ENCODE peak calls at places on chromosomes 13 and 19, in six cellular contexts. E, Z, Q, W, F and B are unnamed samples.

GRCh38 chr19:16306728-16307402 is 17.8 kb upstream of the KLF2 start:
- DNase-seq in F (no peak), W (no peak), Q (no peak), Z (no peak), E (no peak), B (no peak)

GRCh38 chr13:73136776-73137175 is 78.0 kb downstream of the KLF5 start:
- DNase-seq in Q (no peak), W (peak), F (no peak), E (no peak), Z (no peak), B (no peak)

GRCh38 chr13:44932171-44932849 is 57.0 kb downstream of the NUFIP1 start:
- DNase-seq in E (no peak), Z (no peak), Q (no peak), W (peak), F (no peak), B (no peak)

GRCh38 chr13:98576963-98577822 is at the start of gene STK24:
- DNase-seq in Z (peak), W (peak), E (peak), Q (peak), F (peak), B (peak)

GRCh38 chr13:21672811-21673591 is 2.1 kb downstream of the FGF9 start:
- DNase-seq in W (no peak), Q (no peak), Z (no peak), E (no peak), F (peak), B (no peak)

GRCh38 chr19:47176627-47177090 is 46.0 kb downstream of the SAE1 start:
- DNase-seq in E (no peak), Q (no peak), W (peak), F (no peak), Z (no peak), B (no peak)

GRCh38 chr19:38012290-38012689 is 105.3 kb downstream of the SIPA1L3 start:
- DNase-seq in E (no peak), Q (no peak), W (no peak), Z (no peak), F (no peak), B (no peak)

GRCh38 chr19:11420429-11420893 is 1.3 kb upstream of the RGL3 start:
- DNase-seq in Q (no peak), F (peak), E (no peak), Z (peak), W (no peak), B (no peak)

GRCh38 chr13:21106089-21106488 is 44.7 kb upstream of the LATS2 start:
- DNase-seq in Q (no peak), E (no peak), F (no peak), W (peak), Z (no peak), B (no peak)

GRCh38 chr19:28706693-28707092 is 506.3 kb downstream of the UQCRFS1 start:
- DNase-seq in E (no peak), Z (no peak), F (no peak), W (no peak), Q (no peak), B (no peak)

GRCh38 chr13:85729296-85729695 is 69.9 kb downstream of the SLITRK6 start:
- DNase-seq in Q (no peak), Z (no peak), E (no peak), W (peak), F (no peak), B (no peak)

GRCh38 chr13:85659493-85659892 is 139.7 kb downstream of the SLITRK6 start:
- DNase-seq in Q (no peak), F (no peak), Z (no peak), W (peak), E (no peak), B (no peak)

GRCh38 chr13:45367358-45367757 is 26.4 kb upstream of the TPT1 start:
- DNase-seq in W (peak), E (peak), Q (peak), Z (peak), F (peak), B (no peak)

DNA sequence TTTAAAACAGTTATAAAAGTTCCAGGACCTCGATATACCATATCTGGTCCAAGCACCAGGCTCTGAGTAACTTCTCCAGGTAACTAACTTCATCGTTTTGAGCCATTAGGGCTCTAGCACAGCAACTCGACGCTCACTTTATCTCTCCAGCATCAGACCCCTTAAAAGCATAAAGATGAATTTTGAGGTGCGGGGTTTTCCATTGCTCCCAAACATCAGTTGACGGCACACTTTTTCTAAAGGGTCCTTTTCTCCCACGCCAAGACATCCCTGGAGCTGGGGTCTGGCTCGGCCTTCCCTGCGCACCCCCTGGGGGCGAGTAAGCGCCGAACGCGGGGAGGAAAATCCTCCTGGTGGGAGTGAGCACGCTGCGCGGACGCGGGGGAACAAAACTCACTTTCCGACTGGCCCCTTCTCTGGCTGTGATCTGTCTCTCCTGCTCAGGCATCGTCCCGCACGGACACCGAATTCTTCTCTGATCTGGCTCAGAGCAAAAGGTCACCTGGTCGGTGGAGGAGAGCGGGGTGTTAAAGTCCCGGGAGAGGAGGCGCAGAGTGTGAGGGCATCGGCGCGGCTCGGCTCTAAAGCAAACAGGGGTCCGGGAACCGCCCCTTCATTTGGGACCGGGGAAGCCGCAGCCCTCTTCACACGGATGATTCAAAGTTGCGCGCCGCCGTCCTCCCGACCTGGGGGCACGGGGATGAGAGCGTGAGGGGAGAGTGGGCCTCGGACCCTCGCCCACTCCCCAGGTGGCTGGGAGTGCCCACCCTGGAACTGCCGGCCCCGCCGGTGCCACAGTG is at the start of gene ATP7B:
- DNase-seq in Q (no peak), E (peak), W (no peak), F (peak), Z (peak), B (peak)
- TF ChIP-seq CTCF in Q (no peak), E (peak), W (peak), F (no peak), Z (no peak), B (no peak)

GRCh38 chr19:53792721-53793433 is 31.2 kb downstream of the NLRP12 start:
- DNase-seq in E (peak), W (peak), F (peak), Z (peak), Q (peak), B (peak)
- TF ChIP-seq CTCF in E (peak), W (peak), F (peak), Z (peak), Q (peak), B (peak)

GRCh38 chr19:6925801-6926751 is 38.7 kb downstream of the ADGRE1 start:
- DNase-seq in Q (no peak), W (no peak), E (no peak), Z (peak), F (no peak), B (no peak)
- TF ChIP-seq CTCF in Q (no peak), W (no peak), E (no peak), Z (peak), F (no peak), B (no peak)

DNA sequence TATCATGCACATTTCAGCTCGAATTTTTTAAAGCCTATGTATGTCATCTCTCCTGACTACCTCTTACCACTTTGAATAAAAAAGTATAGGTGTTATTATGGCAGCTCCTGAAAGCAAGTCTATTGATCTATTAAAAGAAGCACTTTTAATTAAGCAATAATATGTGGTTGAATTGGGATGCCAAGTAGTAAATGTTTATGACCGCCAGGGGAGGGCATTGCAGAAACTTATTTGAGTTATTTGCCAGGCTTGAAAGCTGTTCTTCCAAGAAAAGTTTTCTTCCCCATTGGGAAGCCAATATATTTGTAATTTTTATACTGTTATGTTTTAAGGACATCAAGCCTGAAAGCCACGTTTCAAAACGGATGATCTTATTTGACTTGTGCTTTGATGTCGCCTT is 88.1 kb upstream of the SOX21 start:
- DNase-seq in E (no peak), F (no peak), Q (no peak), Z (no peak), W (no peak), B (no peak)
- TF ChIP-seq CTCF in E (peak), F (no peak), Q (no peak), Z (no peak), W (no peak), B (no peak)

GRCh38 chr13:108957369-108958012 is 328.1 kb downstream of the MYO16 start:
- DNase-seq in Z (no peak), Q (no peak), E (no peak), W (peak), F (no peak), B (no peak)
- TF ChIP-seq CTCF in Z (no peak), Q (no peak), E (no peak), W (no peak), F (no peak), B (no peak)